ENCODE peak calls at places on chromosome 4, in four cellular contexts. One of them, this sample, is unnamed.
A peak's percentile ranks its signal among the peaks of the same experiment; 100 is the strongest.

GRCh38 chr4:15653864-15654391 is 1.2 kb downstream of the FBXL5 start:
- DNase-seq in NCI-H187: no peak
- DNase-seq in HEK293T: no peak
- DNase-seq in tibial artery: no peak
- DNase-seq in this sample: no peak

GRCh38 chr4:181301735-181302380 is 941.3 kb upstream of the TENM3 start:
- DNase-seq in tibial artery: no peak
- DNase-seq in NCI-H187: peak; percentile 52
- DNase-seq in HEK293T: peak; percentile 34
- DNase-seq in this sample: no peak

GRCh38 chr4:103150677-103151076 is 47.5 kb downstream of the CENPE start:
- DNase-seq in NCI-H187: no peak
- DNase-seq in HEK293T: no peak
- DNase-seq in tibial artery: no peak
- DNase-seq in this sample: no peak

GRCh38 chr4:81519856-81520255 is 48.1 kb upstream of the RASGEF1B start:
- DNase-seq in tibial artery: no peak
- DNase-seq in NCI-H187: no peak
- DNase-seq in HEK293T: no peak
- DNase-seq in this sample: no peak

GRCh38 chr4:173424899-173425805 is 26.2 kb upstream of the SCRG1 start:
- DNase-seq in tibial artery: no peak
- DNase-seq in HEK293T: no peak
- DNase-seq in NCI-H187: no peak
- DNase-seq in this sample: no peak

GRCh38 chr4:25939330-25939729 is 25.3 kb downstream of the SMIM20 start:
- DNase-seq in tibial artery: no peak
- DNase-seq in HEK293T: no peak
- DNase-seq in NCI-H187: no peak
- DNase-seq in this sample: no peak

GRCh38 chr4:148653681-148654080 is 211.5 kb upstream of the NR3C2 start:
- DNase-seq in HEK293T: no peak
- DNase-seq in NCI-H187: no peak
- DNase-seq in tibial artery: no peak
- DNase-seq in this sample: no peak

GRCh38 chr4:89283226-89283974 is 24.2 kb downstream of the GPRIN3 start:
- DNase-seq in NCI-H187: no peak
- DNase-seq in tibial artery: no peak
- DNase-seq in HEK293T: no peak
- DNase-seq in this sample: peak; percentile 66

GRCh38 chr4:181569553-181569952 is 673.6 kb upstream of the TENM3 start:
- DNase-seq in NCI-H187: no peak
- DNase-seq in tibial artery: no peak
- DNase-seq in HEK293T: peak; percentile 23
- DNase-seq in this sample: no peak

GRCh38 chr4:152102184-152103000 is 341.6 kb upstream of the GATB start:
- DNase-seq in HEK293T: no peak
- DNase-seq in tibial artery: no peak
- DNase-seq in NCI-H187: no peak
- DNase-seq in this sample: peak; percentile 42

GRCh38 chr4:40480291-40480690 is 145.2 kb downstream of the CHRNA9 start:
- DNase-seq in NCI-H187: no peak
- DNase-seq in HEK293T: no peak
- DNase-seq in tibial artery: no peak
- DNase-seq in this sample: no peak

GRCh38 chr4:67052981-67053380 is 492.3 kb downstream of the CENPC start:
- DNase-seq in tibial artery: no peak
- DNase-seq in HEK293T: peak; percentile 11
- DNase-seq in NCI-H187: peak; percentile 93
- DNase-seq in this sample: no peak

GRCh38 chr4:153661215-153661822 is 22.8 kb upstream of the TLR2 start:
- DNase-seq in tibial artery: no peak
- DNase-seq in HEK293T: no peak
- DNase-seq in NCI-H187: no peak
- DNase-seq in this sample: no peak

GRCh38 chr4:174517502-174517901 is 4.8 kb downstream of the HPGD start:
- DNase-seq in HEK293T: no peak
- DNase-seq in tibial artery: no peak
- DNase-seq in NCI-H187: no peak
- DNase-seq in this sample: no peak

GRCh38 chr4:105116616-105117319 is 29.9 kb upstream of the TET2 start:
- DNase-seq in NCI-H187: no peak
- DNase-seq in HEK293T: no peak
- DNase-seq in tibial artery: no peak
- DNase-seq in this sample: no peak